ENCODE peak calls at places on chromosomes 12 and 14, in nine cellular contexts. Q is H9, D is progenitor cell of endocrine pancreas, F is GM10248, M is IMR-90, V is cardiac muscle cell, P is heart left ventricle, G is fibroblast of lung, O is AG09319. T is an unnamed sample.

GRCh38 chr12:123801573-123802178 is 39.6 kb downstream of the DNAH10 start:
- DNase-seq in Q (no peak), D (no peak), F (peak), M (peak), V (no peak), P (no peak), G (peak), O (no peak), T (no peak)

GRCh38 chr12:40647651-40648050 is 44.6 kb upstream of the CNTN1 start:
- DNase-seq in Q (no peak), D (no peak), F (no peak), M (no peak), V (no peak), P (no peak), G (peak), O (no peak), T (no peak)

GRCh38 chr12:67302162-67302561 is 33.0 kb downstream of the CAND1 start:
- DNase-seq in Q (no peak), D (no peak), F (no peak), M (no peak), V (no peak), P (no peak), G (no peak), O (no peak), T (no peak)

GRCh38 chr12:45174595-45174994 is 41.3 kb upstream of the ANO6 start:
- DNase-seq in Q (no peak), D (no peak), F (no peak), M (no peak), V (no peak), P (no peak), G (no peak), O (no peak), T (no peak)

GRCh38 chr14:56199095-56199975 is 81.1 kb downstream of the PELI2 start:
- DNase-seq in Q (no peak), D (no peak), F (peak), M (peak), V (no peak), P (peak), G (peak), O (peak), T (no peak)

GRCh38 chr14:104384776-104385071 is 194.8 kb upstream of the C14orf180 start:
- DNase-seq in Q (no peak), D (no peak), F (no peak), M (no peak), V (no peak), P (peak), G (no peak), O (no peak), T (no peak)

GRCh38 chr12:51818567-51819300 is 29.8 kb downstream of the FIGNL2 start:
- DNase-seq in Q (no peak), D (no peak), F (no peak), M (peak), V (no peak), P (no peak), G (peak), O (peak), T (no peak)

GRCh38 chr14:50830932-50831703 is at the start of gene NIN:
- DNase-seq in Q (peak), D (peak), F (peak), M (peak), V (peak), P (peak), G (peak), O (peak), T (peak)

GRCh38 chr12:26153421-26154154 is 28.8 kb upstream of the BHLHE41 start:
- DNase-seq in Q (no peak), D (no peak), F (no peak), M (peak), V (peak), P (peak), G (peak), O (peak), T (no peak)

GRCh38 chr12:113262710-113263109 is 41.4 kb downstream of the TPCN1 start:
- DNase-seq in Q (no peak), D (no peak), F (no peak), M (no peak), V (no peak), P (no peak), G (no peak), O (no peak), T (no peak)

GRCh38 chr12:112140728-112141127 is 15.4 kb downstream of the TRAFD1 start:
- DNase-seq in Q (peak), D (no peak), F (no peak), M (no peak), V (no peak), P (no peak), G (no peak), O (no peak), T (no peak)

GRCh38 chr14:59918824-59919581 is 941 bp upstream of the LRRC9 start:
- DNase-seq in Q (no peak), D (no peak), F (peak), M (peak), V (peak), P (peak), G (peak), O (peak), T (peak)

GRCh38 chr12:102216086-102216691 is 18.6 kb upstream of the PMCH start:
- DNase-seq in Q (no peak), D (no peak), F (no peak), M (peak), V (no peak), P (no peak), G (peak), O (peak), T (no peak)

GRCh38 chr14:25039933-25040332 is 10.0 kb downstream of the STXBP6 start:
- DNase-seq in Q (no peak), D (no peak), F (no peak), M (no peak), V (no peak), P (no peak), G (no peak), O (no peak), T (no peak)
- TF ChIP-seq CTCF in Q (no peak), D (no peak), F (no peak), M (no peak), V (no peak), P (no peak), G (no peak), O (no peak), T (no peak)

GRCh38 chr14:62076368-62076767 is 314.1 kb downstream of the SNAPC1 start:
- DNase-seq in Q (no peak), D (no peak), F (no peak), M (no peak), V (no peak), P (no peak), G (no peak), O (no peak), T (no peak)
- TF ChIP-seq CTCF in Q (no peak), D (no peak), F (no peak), M (no peak), V (no peak), P (no peak), G (no peak), O (no peak), T (no peak)

GRCh38 chr14:74784634-74785033 is 21.5 kb downstream of the YLPM1 start:
- DNase-seq in Q (no peak), D (no peak), F (no peak), M (no peak), V (no peak), P (no peak), G (no peak), O (no peak), T (no peak)

GRCh38 chr14:74792249-74793039 is 29.3 kb downstream of the YLPM1 start:
- DNase-seq in Q (no peak), D (no peak), F (no peak), M (peak), V (no peak), P (no peak), G (peak), O (no peak), T (no peak)

GRCh38 chr14:74785056-74785613 is 22.0 kb downstream of the YLPM1 start:
- DNase-seq in Q (no peak), D (no peak), F (no peak), M (no peak), V (no peak), P (no peak), G (no peak), O (no peak), T (no peak)

GRCh38 chr14:74786916-74787315 is 23.8 kb downstream of the YLPM1 start:
- DNase-seq in Q (no peak), D (no peak), F (no peak), M (no peak), V (no peak), P (no peak), G (no peak), O (no peak), T (no peak)
- TF ChIP-seq CTCF in Q (no peak), D (no peak), F (no peak), M (no peak), V (peak), P (no peak), G (no peak), O (no peak), T (no peak)

GRCh38 chr12:53452159-53453077 is 516 bp downstream of the PCBP2 start:
- DNase-seq in Q (peak), D (peak), F (peak), M (peak), V (peak), P (peak), G (peak), O (peak), T (peak)
- TF ChIP-seq CTCF in Q (peak), D (peak), F (peak), M (peak), V (peak), P (peak), G (no peak), O (peak), T (peak)

GRCh38 chr12:18320036-18320617 is 58.8 kb downstream of the PIK3C2G start:
- DNase-seq in Q (peak), D (no peak), F (peak), M (peak), V (peak), P (no peak), G (peak), O (peak), T (no peak)
- TF ChIP-seq CTCF in Q (peak), D (peak), F (peak), M (peak), V (peak), P (peak), G (peak), O (peak), T (no peak)